ENCODE peak calls at places on chromosomes 11 and 22, in five cellular contexts. One of them, this sample, is unnamed.

GRCh38 chr22:37607010-37607911 is 1.4 kb upstream of the GGA1 start:
- DNase-seq in C1 segment of cervical spinal cord: peak
- DNase-seq in foreskin fibroblast: no peak
- DNase-seq in central memory CD4-positive, alpha-beta T cell: peak
- DNase-seq in GM23248: peak
- DNase-seq in this sample: peak

GRCh38 chr11:127063191-127063590 is 62.6 kb upstream of the KIRREL3 start:
- DNase-seq in C1 segment of cervical spinal cord: no peak
- DNase-seq in foreskin fibroblast: no peak
- DNase-seq in central memory CD4-positive, alpha-beta T cell: no peak
- DNase-seq in GM23248: peak
- DNase-seq in this sample: no peak

GRCh38 chr11:9206496-9206895 is 58.7 kb downstream of the DENND5A start:
- DNase-seq in C1 segment of cervical spinal cord: no peak
- DNase-seq in foreskin fibroblast: no peak
- DNase-seq in central memory CD4-positive, alpha-beta T cell: no peak
- DNase-seq in GM23248: peak
- DNase-seq in this sample: no peak

GRCh38 chr11:124311269-124311668 is 2.5 kb downstream of the OR8D1 start:
- DNase-seq in C1 segment of cervical spinal cord: no peak
- DNase-seq in foreskin fibroblast: no peak
- DNase-seq in central memory CD4-positive, alpha-beta T cell: no peak
- DNase-seq in GM23248: no peak
- DNase-seq in this sample: no peak

GRCh38 chr22:50481440-50482106 is at the start of gene ADM2:
- DNase-seq in C1 segment of cervical spinal cord: no peak
- DNase-seq in foreskin fibroblast: no peak
- DNase-seq in central memory CD4-positive, alpha-beta T cell: peak
- DNase-seq in GM23248: peak
- DNase-seq in this sample: peak

GRCh38 chr22:19375435-19375834 is 56.1 kb downstream of the HIRA start:
- DNase-seq in C1 segment of cervical spinal cord: no peak
- DNase-seq in foreskin fibroblast: no peak
- DNase-seq in central memory CD4-positive, alpha-beta T cell: no peak
- DNase-seq in GM23248: no peak
- DNase-seq in this sample: no peak

GRCh38 chr22:32804036-32804435 is 2.5 kb downstream of the TIMP3 start:
- DNase-seq in C1 segment of cervical spinal cord: no peak
- DNase-seq in foreskin fibroblast: no peak
- DNase-seq in central memory CD4-positive, alpha-beta T cell: no peak
- DNase-seq in GM23248: peak
- DNase-seq in this sample: no peak

GRCh38 chr11:129785383-129786111 is 30.1 kb upstream of the TMEM45B start:
- DNase-seq in C1 segment of cervical spinal cord: no peak
- DNase-seq in foreskin fibroblast: peak
- DNase-seq in central memory CD4-positive, alpha-beta T cell: peak
- DNase-seq in GM23248: peak
- DNase-seq in this sample: peak

GRCh38 chr22:46028069-46028991 is 51.4 kb upstream of the WNT7B start:
- DNase-seq in C1 segment of cervical spinal cord: no peak
- DNase-seq in foreskin fibroblast: no peak
- DNase-seq in central memory CD4-positive, alpha-beta T cell: no peak
- DNase-seq in GM23248: no peak
- DNase-seq in this sample: no peak

GRCh38 chr22:34067031-34067430 is 146.8 kb upstream of the LARGE1 start:
- DNase-seq in C1 segment of cervical spinal cord: no peak
- DNase-seq in foreskin fibroblast: no peak
- DNase-seq in central memory CD4-positive, alpha-beta T cell: no peak
- DNase-seq in GM23248: no peak
- DNase-seq in this sample: no peak

GRCh38 chr11:35166369-35167360 is 27.7 kb downstream of the CD44 start:
- DNase-seq in C1 segment of cervical spinal cord: peak
- DNase-seq in foreskin fibroblast: peak
- DNase-seq in central memory CD4-positive, alpha-beta T cell: peak
- DNase-seq in GM23248: peak
- DNase-seq in this sample: no peak

GRCh38 chr11:123011510-123011909 is 29.9 kb upstream of the BSX start:
- DNase-seq in C1 segment of cervical spinal cord: no peak
- DNase-seq in foreskin fibroblast: no peak
- DNase-seq in central memory CD4-positive, alpha-beta T cell: no peak
- DNase-seq in GM23248: no peak
- DNase-seq in this sample: no peak

GRCh38 chr11:79060534-79060933 is 380.3 kb downstream of the TENM4 start:
- DNase-seq in C1 segment of cervical spinal cord: no peak
- DNase-seq in foreskin fibroblast: no peak
- DNase-seq in central memory CD4-positive, alpha-beta T cell: no peak
- DNase-seq in GM23248: peak
- DNase-seq in this sample: no peak

GRCh38 chr22:31734512-31734911 is 15.4 kb downstream of the PRR14L start:
- DNase-seq in C1 segment of cervical spinal cord: no peak
- DNase-seq in foreskin fibroblast: peak
- DNase-seq in central memory CD4-positive, alpha-beta T cell: no peak
- DNase-seq in GM23248: peak
- DNase-seq in this sample: no peak

GRCh38 chr11:1825039-1825740 is 9.6 kb upstream of the SYT8 start:
- DNase-seq in C1 segment of cervical spinal cord: no peak
- DNase-seq in foreskin fibroblast: no peak
- DNase-seq in central memory CD4-positive, alpha-beta T cell: no peak
- DNase-seq in GM23248: no peak
- DNase-seq in this sample: peak

GRCh38 chr11:69657456-69657910 is 16.5 kb downstream of the CCND1 start:
- DNase-seq in C1 segment of cervical spinal cord: no peak
- DNase-seq in foreskin fibroblast: no peak
- DNase-seq in central memory CD4-positive, alpha-beta T cell: no peak
- DNase-seq in GM23248: no peak
- DNase-seq in this sample: no peak

This sample was measured in OCI-LY7.